ENCODE peak calls at places on chromosomes 12 and 14, in ten cellular contexts. U, X, K, F, V, G, Y, W, L and N are unnamed samples.
A peak's percentile ranks its signal among the peaks of the same experiment; 100 is the strongest.

GRCh38 chr14:75126121-75126544 is 715 bp downstream of the NEK9 start:
- DNase-seq in U (no peak), X (no peak), K (no peak), F (no peak), V (no peak), G (no peak), Y (no peak), W (no peak), L (no peak), N (no peak)

GRCh38 chr14:24398298-24398942 is 383 bp upstream of the NYNRIN start:
- DNase-seq in U (peak; percentile 56), X (no peak), K (no peak), F (no peak), V (no peak), G (no peak), Y (peak; percentile 72), W (no peak), L (peak; percentile 18), N (no peak)

GRCh38 chr12:114218136-114218535 is 187.8 kb downstream of the TBX5 start:
- DNase-seq in U (no peak), X (no peak), K (no peak), F (no peak), V (no peak), G (no peak), Y (no peak), W (no peak), L (no peak), N (no peak)

GRCh38 chr12:116656371-116656770 is 81.5 kb downstream of the SPRING1 start:
- DNase-seq in U (no peak), X (no peak), K (no peak), F (no peak), V (no peak), G (no peak), Y (no peak), W (no peak), L (no peak), N (no peak)

GRCh38 chr12:112936927-112937326 is 1.3 kb upstream of the OAS3 start:
- DNase-seq in U (no peak), X (no peak), K (no peak), F (no peak), V (no peak), G (no peak), Y (no peak), W (peak; percentile 98), L (no peak), N (no peak)

GRCh38 chr12:127272864-127273263 is 994.1 kb upstream of the TMEM132C start:
- DNase-seq in U (no peak), X (no peak), K (no peak), F (no peak), V (no peak), G (peak; percentile 98), Y (no peak), W (peak; percentile 95), L (peak; percentile 95), N (peak; percentile 99)

GRCh38 chr14:32757568-32757967 is 181.1 kb upstream of the NPAS3 start:
- DNase-seq in U (no peak), X (no peak), K (no peak), F (no peak), V (no peak), G (no peak), Y (no peak), W (no peak), L (peak; percentile 34), N (no peak)

GRCh38 chr12:108211161-108211560 is 82.1 kb downstream of the WSCD2 start:
- DNase-seq in U (no peak), X (no peak), K (no peak), F (no peak), V (no peak), G (no peak), Y (no peak), W (no peak), L (no peak), N (no peak)

GRCh38 chr12:49032679-49033447 is 14.3 kb upstream of the PRKAG1 start:
- DNase-seq in U (no peak), X (no peak), K (no peak), F (no peak), V (no peak), G (no peak), Y (no peak), W (no peak), L (no peak), N (no peak)

GRCh38 chr12:116448165-116448756 is 110.9 kb upstream of the MAP1LC3B2 start:
- DNase-seq in U (no peak), X (no peak), K (no peak), F (no peak), V (no peak), G (no peak), Y (no peak), W (no peak), L (no peak), N (no peak)

GRCh38 chr12:50642755-50643154 is 121.1 kb upstream of the ATF1 start:
- DNase-seq in U (no peak), X (no peak), K (no peak), F (no peak), V (no peak), G (no peak), Y (no peak), W (peak; percentile 96), L (no peak), N (no peak)